ENCODE peak calls at places on chromosomes 3 and 15, in six cellular contexts. M is GM12864, G is stomach, E is H1, L is endothelial cell, W is mesothelial cell of epicardium. B is an unnamed sample.

GRCh38 chr3:94115482-94115881 is 52.6 kb downstream of the NSUN3 start:
- DNase-seq in M (no peak), G (no peak), E (no peak), L (peak), W (no peak), B (peak)

GRCh38 chr3:133136114-133137041 is 98.2 kb downstream of the TMEM108 start:
- DNase-seq in M (peak), G (no peak), E (no peak), L (no peak), W (no peak), B (peak)

GRCh38 chr15:59797756-59798604 is 108.9 kb upstream of the BNIP2 start:
- DNase-seq in M (no peak), G (no peak), E (no peak), L (no peak), W (no peak), B (peak)

GRCh38 chr15:85757939-85758654 is 36.6 kb downstream of the KLHL25 start:
- DNase-seq in M (no peak), G (no peak), E (no peak), L (no peak), W (no peak), B (no peak)

GRCh38 chr15:75712668-75713337 is at the start of gene CSPG4:
- DNase-seq in M (no peak), G (peak), E (no peak), L (peak), W (peak), B (no peak)

GRCh38 chr3:13023251-13024055 is 49.8 kb downstream of the IQSEC1 start:
- DNase-seq in M (no peak), G (no peak), E (no peak), L (no peak), W (peak), B (no peak)

GRCh38 chr15:40639677-40640076 is 45.6 kb downstream of the KNL1 start:
- DNase-seq in M (no peak), G (no peak), E (no peak), L (no peak), W (no peak), B (no peak)

GRCh38 chr3:17730318-17730967 is 12.0 kb downstream of the TBC1D5 start:
- DNase-seq in M (no peak), G (no peak), E (no peak), L (no peak), W (no peak), B (peak)

GRCh38 chr3:166123576-166123975 is 286.4 kb upstream of the BCHE start:
- DNase-seq in M (no peak), G (no peak), E (no peak), L (no peak), W (no peak), B (peak)

GRCh38 chr3:10198761-10199688 is 34.3 kb downstream of the IRAK2 start:
- DNase-seq in M (peak), G (peak), E (no peak), L (no peak), W (no peak), B (peak)

GRCh38 chr3:189298469-189299375 is 127.0 kb downstream of the TPRG1 start:
- DNase-seq in M (no peak), G (no peak), E (no peak), L (no peak), W (no peak), B (peak)

GRCh38 chr3:126152931-126153694 is 27.3 kb downstream of the ALDH1L1 start:
- DNase-seq in M (no peak), G (no peak), E (no peak), L (no peak), W (no peak), B (no peak)

GRCh38 chr3:109806929-109807328 is 469.6 kb upstream of the DPPA4 start:
- DNase-seq in M (no peak), G (no peak), E (no peak), L (no peak), W (no peak), B (peak)

GRCh38 chr15:60390231-60390630 is 7.6 kb downstream of the ANXA2 start:
- DNase-seq in M (no peak), G (no peak), E (no peak), L (no peak), W (no peak), B (peak)

GRCh38 chr15:47384776-47385175 is 332.5 kb upstream of the SEMA6D start:
- DNase-seq in M (no peak), G (no peak), E (no peak), L (no peak), W (no peak), B (no peak)

GRCh38 chr15:35753486-35753885 is 207.5 kb upstream of the DPH6 start:
- DNase-seq in M (no peak), G (no peak), E (no peak), L (no peak), W (no peak), B (no peak)

GRCh38 chr3:124780356-124780755 is 50.1 kb downstream of the UMPS start:
- DNase-seq in M (no peak), G (no peak), E (no peak), L (no peak), W (no peak), B (no peak)

GRCh38 chr3:172140499-172141391 is 101.4 kb downstream of the FNDC3B start:
- DNase-seq in M (no peak), G (no peak), E (no peak), L (no peak), W (no peak), B (peak)

GRCh38 chr15:40764766-40765136 is 883 bp downstream of the GCHFR start:
- DNase-seq in M (no peak), G (no peak), E (no peak), L (no peak), W (no peak), B (peak)

GRCh38 chr3:195035345-195036202 is 235.4 kb downstream of the XXYLT1 start:
- DNase-seq in M (no peak), G (no peak), E (no peak), L (peak), W (no peak), B (no peak)
- TF ChIP-seq CTCF in M (peak), G (no peak), E (peak), L (no peak), W (no peak), B (no peak)

GRCh38 chr3:36993326-36994283 is at the start of gene MLH1:
- DNase-seq in M (peak), G (peak), E (peak), L (peak), W (peak), B (peak)

GRCh38 chr3:36991147-36991546 is 1.8 kb downstream of the EPM2AIP1 start:
- DNase-seq in M (no peak), G (no peak), E (no peak), L (no peak), W (no peak), B (no peak)

GRCh38 chr3:36989568-36989967 is 3.4 kb downstream of the EPM2AIP1 start:
- DNase-seq in M (no peak), G (no peak), E (no peak), L (no peak), W (no peak), B (no peak)

GRCh38 chr3:36991923-36992805 is 767 bp downstream of the EPM2AIP1 start:
- DNase-seq in M (no peak), G (no peak), E (no peak), L (peak), W (no peak), B (peak)

DNA sequence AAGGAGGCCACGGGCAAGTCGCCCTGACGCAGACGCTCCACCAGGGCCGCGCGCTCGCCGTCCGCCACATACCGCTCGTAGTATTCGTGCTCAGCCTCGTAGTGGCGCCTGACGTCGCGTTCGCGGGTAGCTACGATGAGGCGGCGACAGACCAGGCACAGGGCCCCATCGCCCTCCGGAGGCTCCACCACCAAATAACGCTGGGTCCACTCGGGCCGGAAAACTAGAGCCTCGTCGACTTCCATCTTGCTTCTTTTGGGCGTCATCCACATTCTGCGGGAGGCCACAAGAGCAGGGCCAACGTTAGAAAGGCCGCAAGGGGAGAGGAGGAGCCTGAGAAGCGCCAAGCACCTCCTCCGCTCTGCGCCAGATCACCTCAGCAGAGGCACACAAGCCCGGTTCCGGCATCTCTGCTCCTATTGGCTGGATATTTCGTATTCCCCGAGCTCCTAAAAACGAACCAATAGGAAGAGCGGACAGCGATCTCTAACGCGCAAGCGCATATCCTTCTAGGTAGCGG is at the start of gene EPM2AIP1:
- DNase-seq in M (peak), G (no peak), E (peak), L (peak), W (peak), B (peak)
- TF ChIP-seq CTCF in M (peak), G (peak), E (peak), L (peak), W (no peak), B (peak)

GRCh38 chr3:134460965-134461364 is 24.8 kb downstream of the ANAPC13 start:
- DNase-seq in M (no peak), G (no peak), E (no peak), L (no peak), W (no peak), B (no peak)

GRCh38 chr3:134459506-134460041 is 26.2 kb downstream of the ANAPC13 start:
- DNase-seq in M (no peak), G (no peak), E (no peak), L (no peak), W (no peak), B (no peak)

GRCh38 chr3:134457331-134458125 is 28.3 kb downstream of the ANAPC13 start:
- DNase-seq in M (no peak), G (no peak), E (no peak), L (no peak), W (no peak), B (no peak)

GRCh38 chr3:134456121-134456520 is 29.7 kb downstream of the ANAPC13 start:
- DNase-seq in M (no peak), G (no peak), E (no peak), L (no peak), W (no peak), B (no peak)

DNA sequence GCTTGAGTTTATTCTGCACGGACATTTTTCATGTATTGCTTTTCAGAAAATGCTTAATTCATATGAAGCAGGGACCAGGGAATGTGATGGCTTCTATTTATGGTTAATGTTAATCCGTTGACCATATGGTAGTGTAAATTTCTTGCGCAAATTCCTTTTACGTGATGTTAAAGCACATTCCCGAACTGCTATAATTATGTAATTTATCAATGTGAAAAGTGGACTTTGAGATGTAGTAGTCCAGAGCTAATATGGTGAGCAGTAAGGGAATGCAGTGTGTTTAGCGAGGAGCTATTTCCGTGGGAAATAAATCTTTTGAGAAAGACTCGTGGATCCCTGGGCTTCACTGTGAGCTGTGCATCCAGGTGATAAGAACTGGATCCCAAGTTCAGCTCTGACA is 27.3 kb downstream of the ANAPC13 start:
- DNase-seq in M (no peak), G (no peak), E (no peak), L (no peak), W (no peak), B (no peak)
- TF ChIP-seq CTCF in M (no peak), G (no peak), E (no peak), L (no peak), W (no peak), B (no peak)

GRCh38 chr3:73100734-73101550 is 39.5 kb downstream of the EBLN2 start:
- DNase-seq in M (peak), G (peak), E (peak), L (peak), W (peak), B (peak)
- TF ChIP-seq CTCF in M (peak), G (peak), E (peak), L (peak), W (peak), B (peak)